ENCODE peak calls at places on chromosomes 3 and 15, in nine cellular contexts. One of them, this sample, is unnamed.

GRCh38 chr3:42503957-42504333 is 1.5 kb downstream of the VIPR1 start:
- DNase-seq in breast epithelium: peak; percentile 31
- DNase-seq in Panc1: no peak
- DNase-seq in transverse colon: peak; percentile 10
- DNase-seq in stomach: peak; percentile 17
- DNase-seq in SK-N-SH: no peak
- DNase-seq in GM12878: no peak
- DNase-seq in vagina: no peak
- DNase-seq in HCT116: no peak
- DNase-seq in this sample: peak; percentile 41

GRCh38 chr15:33623010-33623409 is 312.2 kb downstream of the RYR3 start:
- DNase-seq in breast epithelium: no peak
- DNase-seq in Panc1: no peak
- DNase-seq in transverse colon: no peak
- DNase-seq in stomach: no peak
- DNase-seq in SK-N-SH: no peak
- DNase-seq in GM12878: no peak
- DNase-seq in vagina: no peak
- DNase-seq in HCT116: no peak
- DNase-seq in this sample: no peak

GRCh38 chr15:31339558-31339895 is 12.9 kb downstream of the KLF13 start:
- DNase-seq in breast epithelium: no peak
- DNase-seq in Panc1: no peak
- DNase-seq in transverse colon: no peak
- DNase-seq in stomach: no peak
- DNase-seq in SK-N-SH: no peak
- DNase-seq in GM12878: no peak
- DNase-seq in vagina: no peak
- DNase-seq in HCT116: no peak
- DNase-seq in this sample: no peak

GRCh38 chr15:69300129-69300588 is 1.4 kb downstream of the PAQR5 start:
- DNase-seq in breast epithelium: no peak
- DNase-seq in Panc1: no peak
- DNase-seq in transverse colon: peak; percentile 56
- DNase-seq in stomach: peak; percentile 69
- DNase-seq in SK-N-SH: no peak
- DNase-seq in GM12878: no peak
- DNase-seq in vagina: no peak
- DNase-seq in HCT116: no peak
- DNase-seq in this sample: no peak

GRCh38 chr3:141015486-141015885 is 35.7 kb upstream of the SPSB4 start:
- DNase-seq in breast epithelium: no peak
- DNase-seq in Panc1: no peak
- DNase-seq in transverse colon: no peak
- DNase-seq in stomach: no peak
- DNase-seq in SK-N-SH: no peak
- DNase-seq in GM12878: no peak
- DNase-seq in vagina: no peak
- DNase-seq in HCT116: no peak
- DNase-seq in this sample: no peak

GRCh38 chr3:124200336-124200901 is 208.5 kb upstream of the ROPN1 start:
- DNase-seq in breast epithelium: no peak
- DNase-seq in Panc1: no peak
- DNase-seq in transverse colon: no peak
- DNase-seq in stomach: no peak
- DNase-seq in SK-N-SH: no peak
- DNase-seq in GM12878: no peak
- DNase-seq in vagina: no peak
- DNase-seq in HCT116: no peak
- DNase-seq in this sample: no peak

GRCh38 chr3:82643948-82644347 is 882.5 kb upstream of the GBE1 start:
- DNase-seq in breast epithelium: no peak
- DNase-seq in Panc1: no peak
- DNase-seq in transverse colon: no peak
- DNase-seq in stomach: no peak
- DNase-seq in SK-N-SH: peak; percentile 3
- DNase-seq in GM12878: no peak
- DNase-seq in vagina: no peak
- DNase-seq in HCT116: no peak
- DNase-seq in this sample: no peak

GRCh38 chr15:44092221-44092620 is 102.8 kb downstream of the FRMD5 start:
- DNase-seq in breast epithelium: no peak
- DNase-seq in Panc1: no peak
- DNase-seq in transverse colon: no peak
- DNase-seq in stomach: no peak
- DNase-seq in SK-N-SH: no peak
- DNase-seq in GM12878: no peak
- DNase-seq in vagina: no peak
- DNase-seq in HCT116: no peak
- DNase-seq in this sample: no peak

GRCh38 chr3:66110840-66111239 is 72.1 kb upstream of the MAGI1 start:
- DNase-seq in breast epithelium: no peak
- DNase-seq in Panc1: no peak
- DNase-seq in transverse colon: no peak
- DNase-seq in stomach: no peak
- DNase-seq in SK-N-SH: no peak
- DNase-seq in GM12878: no peak
- DNase-seq in vagina: no peak
- DNase-seq in HCT116: no peak
- DNase-seq in this sample: no peak

GRCh38 chr3:77150028-77150427 is 110.1 kb downstream of the ROBO2 start:
- DNase-seq in breast epithelium: no peak
- DNase-seq in Panc1: no peak
- DNase-seq in transverse colon: no peak
- DNase-seq in stomach: no peak
- DNase-seq in SK-N-SH: no peak
- DNase-seq in GM12878: no peak
- DNase-seq in vagina: no peak
- DNase-seq in HCT116: no peak
- DNase-seq in this sample: no peak

GRCh38 chr15:88021601-88022000 is 234.9 kb downstream of the NTRK3 start:
- DNase-seq in breast epithelium: no peak
- DNase-seq in Panc1: no peak
- DNase-seq in transverse colon: no peak
- DNase-seq in stomach: no peak
- DNase-seq in SK-N-SH: no peak
- DNase-seq in GM12878: no peak
- DNase-seq in vagina: no peak
- DNase-seq in HCT116: no peak
- DNase-seq in this sample: no peak

GRCh38 chr3:75192065-75192658 is 472.0 kb upstream of the FRG2C start:
- DNase-seq in breast epithelium: no peak
- DNase-seq in Panc1: peak; percentile 12
- DNase-seq in transverse colon: peak; percentile 41
- DNase-seq in stomach: peak; percentile 28
- DNase-seq in SK-N-SH: peak; percentile 28
- DNase-seq in GM12878: no peak
- DNase-seq in vagina: no peak
- DNase-seq in HCT116: peak; percentile 3
- DNase-seq in this sample: no peak

GRCh38 chr15:38578626-38579025 is 14.0 kb upstream of the RASGRP1 start:
- DNase-seq in breast epithelium: no peak
- DNase-seq in Panc1: no peak
- DNase-seq in transverse colon: no peak
- DNase-seq in stomach: no peak
- DNase-seq in SK-N-SH: no peak
- DNase-seq in GM12878: no peak
- DNase-seq in vagina: no peak
- DNase-seq in HCT116: no peak
- DNase-seq in this sample: no peak

GRCh38 chr3:176780766-176781165 is 416.5 kb downstream of the TBL1XR1 start:
- DNase-seq in breast epithelium: no peak
- DNase-seq in Panc1: no peak
- DNase-seq in transverse colon: no peak
- DNase-seq in stomach: no peak
- DNase-seq in SK-N-SH: no peak
- DNase-seq in GM12878: no peak
- DNase-seq in vagina: no peak
- DNase-seq in HCT116: no peak
- DNase-seq in this sample: no peak

GRCh38 chr3:8460815-8461482 is 40.7 kb upstream of the LMCD1 start:
- DNase-seq in breast epithelium: no peak
- DNase-seq in Panc1: no peak
- DNase-seq in transverse colon: no peak
- DNase-seq in stomach: no peak
- DNase-seq in SK-N-SH: no peak
- DNase-seq in GM12878: no peak
- DNase-seq in vagina: no peak
- DNase-seq in HCT116: no peak
- DNase-seq in this sample: no peak

GRCh38 chr3:71130516-71131384 is 452.8 kb downstream of the FOXP1 start:
- DNase-seq in breast epithelium: no peak
- DNase-seq in Panc1: no peak
- DNase-seq in transverse colon: peak; percentile 79
- DNase-seq in stomach: peak; percentile 71
- DNase-seq in SK-N-SH: no peak
- DNase-seq in GM12878: no peak
- DNase-seq in vagina: no peak
- DNase-seq in HCT116: no peak
- DNase-seq in this sample: peak; percentile 73

GRCh38 chr15:34754674-34755418 is at the start of gene GJD2:
- DNase-seq in breast epithelium: no peak
- DNase-seq in Panc1: no peak
- DNase-seq in transverse colon: no peak
- DNase-seq in stomach: no peak
- DNase-seq in SK-N-SH: peak; percentile 82
- DNase-seq in GM12878: no peak
- DNase-seq in vagina: no peak
- DNase-seq in HCT116: no peak
- DNase-seq in this sample: no peak

GRCh38 chr15:74584779-74585178 is 30.9 kb upstream of the CLK3 start:
- DNase-seq in breast epithelium: no peak
- DNase-seq in Panc1: no peak
- DNase-seq in transverse colon: no peak
- DNase-seq in stomach: no peak
- DNase-seq in SK-N-SH: peak; percentile 89
- DNase-seq in GM12878: no peak
- DNase-seq in vagina: no peak
- DNase-seq in HCT116: no peak
- DNase-seq in this sample: no peak
- TF ChIP-seq POLR2AphosphoS5 in breast epithelium: no peak
- TF ChIP-seq POLR2AphosphoS5 in Panc1: no peak
- TF ChIP-seq POLR2AphosphoS5 in transverse colon: no peak
- TF ChIP-seq POLR2AphosphoS5 in stomach: no peak
- TF ChIP-seq POLR2AphosphoS5 in SK-N-SH: no peak
- TF ChIP-seq POLR2AphosphoS5 in GM12878: no peak
- TF ChIP-seq POLR2AphosphoS5 in vagina: no peak
- TF ChIP-seq POLR2AphosphoS5 in HCT116: no peak
- TF ChIP-seq POLR2AphosphoS5 in this sample: no peak

DNA sequence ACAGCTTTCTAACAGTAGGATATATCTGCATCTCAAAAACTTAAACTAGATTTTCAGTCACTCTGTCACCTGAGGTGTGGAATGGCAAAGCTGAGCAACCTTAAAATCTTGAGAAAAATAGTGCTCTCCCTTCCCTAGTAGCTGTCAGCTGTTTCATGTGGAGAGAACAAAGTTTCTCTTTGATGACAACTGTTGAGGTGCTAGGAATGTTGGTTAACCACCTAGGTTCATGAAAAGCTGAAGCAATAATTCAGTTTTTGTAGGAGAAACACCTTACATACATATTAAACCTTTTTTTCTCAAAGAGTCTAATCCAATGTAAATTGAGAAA is 40.8 kb downstream of the TCF12 start:
- DNase-seq in breast epithelium: no peak
- DNase-seq in Panc1: no peak
- DNase-seq in transverse colon: no peak
- DNase-seq in stomach: no peak
- DNase-seq in SK-N-SH: no peak
- DNase-seq in GM12878: no peak
- DNase-seq in vagina: no peak
- DNase-seq in HCT116: no peak
- DNase-seq in this sample: no peak
- H3K4me1 ChIP-seq in breast epithelium: no peaks in the 10 kb centered on the region
- H3K4me1 ChIP-seq in Panc1: peaks cover 28% of the 10 kb centered on the region
- H3K4me1 ChIP-seq in transverse colon: no peaks in the 10 kb centered on the region
- H3K4me1 ChIP-seq in stomach: no peaks in the 10 kb centered on the region
- H3K4me1 ChIP-seq in SK-N-SH: peaks cover 15% of the 10 kb centered on the region
- H3K4me1 ChIP-seq in GM12878: peaks cover 26% of the 10 kb centered on the region
- H3K4me1 ChIP-seq in vagina: peaks cover 22% of the 10 kb centered on the region
- H3K4me1 ChIP-seq in HCT116: no peaks in the 10 kb centered on the region
- H3K4me1 ChIP-seq in this sample: peaks cover 8% of the 10 kb centered on the region

DNA sequence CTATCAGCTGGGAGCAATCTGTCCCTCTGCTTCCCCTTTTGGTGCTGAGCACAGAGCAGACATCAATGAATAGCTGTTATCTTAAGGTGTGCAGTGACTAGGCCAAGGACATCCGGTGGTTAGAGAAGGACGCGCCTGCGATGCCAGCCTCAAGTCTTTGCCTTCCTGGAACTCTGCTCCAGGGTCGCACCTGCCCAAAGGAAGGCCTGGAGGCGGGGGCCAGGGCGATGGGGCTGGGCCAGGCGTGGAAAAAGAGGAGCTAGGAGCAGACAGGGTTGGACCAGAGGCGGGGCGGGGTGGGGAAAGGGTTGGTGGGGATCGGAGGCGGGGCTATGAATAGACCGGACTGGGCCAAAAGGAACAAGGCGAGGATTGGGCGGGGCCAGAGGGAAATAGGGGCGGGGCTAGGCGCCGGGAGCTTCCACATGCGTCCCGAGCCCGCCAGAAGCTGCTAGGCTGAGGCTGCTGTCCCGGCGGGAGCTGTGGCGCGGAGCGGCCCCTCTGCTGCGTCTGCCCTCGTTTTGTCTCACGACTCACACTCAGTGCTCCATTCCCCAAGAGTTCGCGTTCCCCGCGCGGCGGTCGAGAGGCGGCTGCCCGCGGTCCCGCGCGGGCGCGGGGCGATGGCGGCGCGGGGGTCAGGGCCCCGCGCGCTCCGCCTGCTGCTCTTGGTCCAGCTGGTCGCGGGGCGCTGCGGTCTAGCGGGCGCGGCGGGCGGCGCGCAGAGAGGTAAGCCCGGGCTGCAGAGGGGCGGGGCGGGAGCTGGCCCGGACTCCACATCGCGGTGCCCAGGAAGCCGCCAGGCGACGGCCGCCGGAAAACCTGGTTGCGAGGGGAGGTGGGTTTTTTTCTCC is at the start of gene CHRNA5:
- DNase-seq in breast epithelium: peak; percentile 78
- DNase-seq in Panc1: peak; percentile 70
- DNase-seq in transverse colon: peak; percentile 97
- DNase-seq in stomach: peak; percentile 94
- DNase-seq in SK-N-SH: peak; percentile 94
- DNase-seq in GM12878: peak; percentile 63
- DNase-seq in vagina: no peak
- DNase-seq in HCT116: peak; percentile 79
- DNase-seq in this sample: peak; percentile 95
- H3K4me3 ChIP-seq in breast epithelium: peak within 1 kb of the TSS; percentile 69
- H3K4me3 ChIP-seq in Panc1: peak within 1 kb of the TSS; percentile 95
- H3K4me3 ChIP-seq in transverse colon: peak within 1 kb of the TSS; percentile 81
- H3K4me3 ChIP-seq in stomach: peak within 1 kb of the TSS; percentile 58
- H3K4me3 ChIP-seq in SK-N-SH: peak within 1 kb of the TSS; percentile 73
- H3K4me3 ChIP-seq in GM12878: peak within 1 kb of the TSS; percentile 83
- H3K4me3 ChIP-seq in vagina: peak within 1 kb of the TSS; percentile 75
- H3K4me3 ChIP-seq in HCT116: peak within 1 kb of the TSS; percentile 67
- H3K4me3 ChIP-seq in this sample: peak within 1 kb of the TSS; percentile 76

DNA sequence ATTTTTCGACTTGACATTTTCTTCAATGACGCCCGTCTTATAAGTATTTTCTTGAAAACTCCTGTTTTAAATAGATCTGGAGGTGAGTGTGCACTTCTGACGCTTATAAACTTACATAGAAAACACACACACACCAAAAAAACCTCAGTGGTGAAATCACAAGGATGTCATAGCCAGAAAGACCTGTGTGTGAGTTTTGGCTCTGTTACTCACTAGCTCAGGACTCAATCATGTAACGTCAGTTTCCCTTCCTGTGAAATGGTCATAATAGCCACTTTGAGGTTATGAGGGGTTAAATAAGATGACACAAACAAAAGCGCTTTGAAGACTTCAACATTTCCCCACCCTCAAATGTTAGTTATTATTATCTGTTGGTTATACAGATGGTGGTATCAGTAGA is 1.8 kb downstream of the IL20RB start:
- DNase-seq in breast epithelium: no peak
- DNase-seq in Panc1: no peak
- DNase-seq in transverse colon: no peak
- DNase-seq in stomach: no peak
- DNase-seq in SK-N-SH: no peak
- DNase-seq in GM12878: no peak
- DNase-seq in vagina: no peak
- DNase-seq in HCT116: no peak
- DNase-seq in this sample: no peak
- TF ChIP-seq POLR2AphosphoS5 in breast epithelium: no peak
- TF ChIP-seq POLR2AphosphoS5 in Panc1: no peak
- TF ChIP-seq POLR2AphosphoS5 in transverse colon: no peak
- TF ChIP-seq POLR2AphosphoS5 in stomach: no peak
- TF ChIP-seq POLR2AphosphoS5 in SK-N-SH: no peak
- TF ChIP-seq POLR2AphosphoS5 in GM12878: no peak
- TF ChIP-seq POLR2AphosphoS5 in vagina: no peak
- TF ChIP-seq POLR2AphosphoS5 in HCT116: no peak
- TF ChIP-seq POLR2AphosphoS5 in this sample: no peak